ENCODE peak calls at places on chromosomes 3 and 15, in seven cellular contexts. C is activated effector memory CD4-positive, alpha-beta T cell treated with anti-CD3 and anti-CD28 coated beads, Interleukin-2, amount 50 U/mL, for 16 hours; M is activated T-cell treated with anti-CD3 and anti-CD28 coated beads, Interleukin-2, amount 50 U/mL, for 24 hours; W is AG20443; B is HT-29; A is HuH-7.5; K is DMS 273 treated with DMSO at 0.1 percent for 48 hours. O is an unnamed sample.

GRCh38 chr15:31261266-31262142 is 65.1 kb upstream of the KLF13 start:
- DNase-seq in C (peak; percentile 58), M (peak; percentile 28), W (no peak), B (no peak), A (no peak), K (no peak), O (no peak)

GRCh38 chr3:15269091-15269989 is 63.0 kb downstream of the SH3BP5 start:
- DNase-seq in C (peak; percentile 95), M (peak; percentile 87), W (peak; percentile 99), B (peak; percentile 60), A (no peak), K (peak; percentile 51), O (peak; percentile 88)

GRCh38 chr15:80228959-80229610 is 22.9 kb downstream of the CTXND1 start:
- DNase-seq in C (no peak), M (no peak), W (peak; percentile 44), B (no peak), A (no peak), K (no peak), O (peak; percentile 24)

GRCh38 chr3:153161714-153162512 is at the start of gene RAP2B:
- DNase-seq in C (peak; percentile 98), M (peak; percentile 97), W (peak; percentile 99), B (peak; percentile 90), A (peak; percentile 72), K (peak; percentile 90), O (peak; percentile 98)

GRCh38 chr15:98727115-98728040 is 79.0 kb downstream of the IGF1R start:
- DNase-seq in C (no peak), M (no peak), W (peak; percentile 98), B (peak; percentile 98), A (peak; percentile 86), K (no peak), O (peak; percentile 97)

GRCh38 chr15:58438956-58439355 is 7.2 kb downstream of the LIPC start:
- DNase-seq in C (no peak), M (no peak), W (peak; percentile 46), B (peak; percentile 87), A (no peak), K (peak; percentile 36), O (peak; percentile 45)

GRCh38 chr3:56118968-56119367 is 349.3 kb downstream of the ERC2 start:
- DNase-seq in C (no peak), M (no peak), W (no peak), B (no peak), A (no peak), K (no peak), O (no peak)

GRCh38 chr3:67559029-67559605 is 95.3 kb downstream of the SUCLG2 start:
- DNase-seq in C (no peak), M (no peak), W (no peak), B (no peak), A (no peak), K (no peak), O (no peak)

GRCh38 chr3:107284570-107284969 is 92.7 kb upstream of the CCDC54 start:
- DNase-seq in C (no peak), M (no peak), W (no peak), B (no peak), A (no peak), K (no peak), O (no peak)

GRCh38 chr3:73623996-73624362 is 762 bp downstream of the PDZRN3 start:
- DNase-seq in C (no peak), M (no peak), W (peak; percentile 79), B (no peak), A (no peak), K (peak; percentile 16), O (no peak)

GRCh38 chr15:37824717-37825382 is 109.6 kb upstream of the TMCO5A start:
- DNase-seq in C (no peak), M (no peak), W (peak; percentile 92), B (no peak), A (no peak), K (no peak), O (peak; percentile 17)

GRCh38 chr3:197308591-197308990 is 10.2 kb upstream of the DLG1 start:
- DNase-seq in C (no peak), M (no peak), W (peak; percentile 27), B (no peak), A (no peak), K (no peak), O (no peak)

GRCh38 chr3:72087420-72087819 is 302.5 kb upstream of the PROK2 start:
- DNase-seq in C (no peak), M (no peak), W (no peak), B (no peak), A (no peak), K (no peak), O (no peak)

GRCh38 chr15:38642689-38643270 is 78.2 kb upstream of the RASGRP1 start:
- DNase-seq in C (no peak), M (no peak), W (no peak), B (no peak), A (no peak), K (no peak), O (no peak)

GRCh38 chr15:41354371-41354770 is 21.7 kb downstream of the NUSAP1 start:
- DNase-seq in C (no peak), M (no peak), W (no peak), B (no peak), A (no peak), K (no peak), O (no peak)

GRCh38 chr3:55487376-55488241 is 503 bp upstream of the WNT5A start:
- DNase-seq in C (no peak), M (no peak), W (peak; percentile 54), B (no peak), A (no peak), K (no peak), O (peak; percentile 7)

GRCh38 chr3:157499342-157499963 is 3.8 kb downstream of the VEPH1 start:
- DNase-seq in C (peak; percentile 62), M (no peak), W (peak; percentile 36), B (peak; percentile 72), A (peak; percentile 14), K (no peak), O (peak; percentile 93)

GRCh38 chr3:12893247-12893646 is 51.9 kb upstream of the RPL32 start:
- DNase-seq in C (no peak), M (no peak), W (no peak), B (no peak), A (no peak), K (no peak), O (no peak)

O was measured in Calu3.